ENCODE peak calls at places on chromosome 3, in eight cellular contexts. D, S, M, J, N, H, G and V are unnamed samples.

GRCh38 chr3:53354945-53355498 is 7.7 kb upstream of the DCP1A start:
- DNase-seq in D (no peak), N (no peak), H (peak), J (no peak), M (peak), G (no peak), S (no peak), V (no peak)

GRCh38 chr3:30004481-30004880 is 601.9 kb upstream of the TGFBR2 start:
- DNase-seq in M (peak), D (no peak), J (no peak), H (no peak), N (no peak), G (no peak), S (no peak), V (no peak)

GRCh38 chr3:8575364-8576104 is 69.1 kb downstream of the SSUH2 start:
- DNase-seq in G (no peak), M (peak), S (no peak), J (no peak), N (no peak), H (peak), D (no peak), V (no peak)

GRCh38 chr3:159848348-159849118 is 140.1 kb upstream of the IL12A start:
- DNase-seq in N (no peak), G (no peak), D (no peak), J (no peak), S (no peak), H (no peak), M (no peak), V (no peak)

GRCh38 chr3:174533286-174533685 is 325.8 kb upstream of the NAALADL2 start:
- DNase-seq in G (no peak), M (no peak), D (no peak), H (peak), S (no peak), N (no peak), J (no peak), V (no peak)

GRCh38 chr3:45365060-45365459 is 23.3 kb upstream of the LARS2 start:
- DNase-seq in H (no peak), J (no peak), G (no peak), D (no peak), M (no peak), N (no peak), S (no peak), V (no peak)

GRCh38 chr3:130811552-130811951 is 64.9 kb upstream of the PIK3R4 start:
- DNase-seq in D (no peak), H (no peak), G (no peak), S (no peak), M (no peak), J (no peak), N (no peak), V (no peak)

GRCh38 chr3:145015243-145015642 is 1043.6 kb downstream of the DIPK2A start:
- DNase-seq in H (peak), D (no peak), G (no peak), N (no peak), M (peak), J (no peak), S (no peak), V (no peak)

GRCh38 chr3:108221403-108221802 is 821 bp downstream of the IFT57 start:
- DNase-seq in H (no peak), S (no peak), J (no peak), G (no peak), M (peak), D (no peak), N (no peak), V (no peak)

GRCh38 chr3:172038823-172039222 is 555 bp upstream of the FNDC3B start:
- DNase-seq in M (peak), S (no peak), J (no peak), N (no peak), G (no peak), D (no peak), H (no peak), V (no peak)

GRCh38 chr3:4776980-4777581 is 202.2 kb upstream of the BHLHE40 start:
- DNase-seq in M (peak), J (no peak), N (no peak), G (no peak), S (peak), D (no peak), H (no peak), V (no peak)

GRCh38 chr3:68876112-68876713 is 56.1 kb downstream of the TAFA4 start:
- DNase-seq in G (peak), N (peak), D (peak), M (peak), H (peak), S (peak), J (no peak), V (no peak)

GRCh38 chr3:113103588-113103987 is 107.8 kb upstream of the BOC start:
- DNase-seq in G (no peak), H (no peak), M (no peak), D (no peak), N (no peak), S (no peak), J (no peak), V (no peak)

GRCh38 chr3:185332026-185332735 is 30.8 kb upstream of the MAP3K13 start:
- DNase-seq in S (peak), H (peak), G (no peak), J (no peak), M (peak), N (no peak), D (no peak), V (no peak)

GRCh38 chr3:1962531-1963090 is 136.1 kb upstream of the CNTN4 start:
- DNase-seq in J (no peak), S (no peak), H (no peak), N (no peak), G (no peak), D (no peak), M (no peak), V (no peak)

GRCh38 chr3:39281533-39281932 is 1.7 kb upstream of the CX3CR1 start:
- DNase-seq in H (no peak), J (no peak), S (no peak), G (no peak), M (no peak), N (no peak), D (no peak), V (no peak)

GRCh38 chr3:72060447-72061034 is 275.6 kb upstream of the PROK2 start:
- DNase-seq in G (no peak), D (no peak), M (no peak), N (no peak), H (no peak), S (no peak), J (no peak), V (no peak)

GRCh38 chr3:123154346-123154985 is 47.3 kb upstream of the SEC22A start:
- DNase-seq in J (no peak), G (no peak), N (no peak), M (no peak), D (no peak), S (no peak), H (no peak), V (no peak)

GRCh38 chr3:55607844-55608243 is 120.7 kb upstream of the WNT5A start:
- DNase-seq in H (no peak), S (peak), M (no peak), G (no peak), D (no peak), N (no peak), J (no peak), V (no peak)

GRCh38 chr3:55690746-55691540 is 203.8 kb upstream of the WNT5A start:
- DNase-seq in G (no peak), D (no peak), N (peak), J (no peak), M (no peak), S (peak), H (no peak), V (no peak)

GRCh38 chr3:140467104-140467577 is 210.7 kb upstream of the TRIM42 start:
- DNase-seq in S (no peak), G (no peak), D (peak), J (no peak), H (peak), M (no peak), N (no peak), V (no peak)

GRCh38 chr3:187827723-187828122 is 82.5 kb upstream of the BCL6 start:
- DNase-seq in H (no peak), G (no peak), N (no peak), S (no peak), M (no peak), D (no peak), J (no peak), V (no peak)

GRCh38 chr3:17195856-17196604 is 311.3 kb downstream of the PLCL2 start:
- DNase-seq in J (no peak), H (no peak), G (no peak), N (no peak), D (no peak), S (peak), M (peak), V (no peak)

GRCh38 chr3:73622135-73622534 is 2.6 kb downstream of the PDZRN3 start:
- DNase-seq in N (peak), J (no peak), D (no peak), M (peak), G (no peak), S (no peak), H (no peak), V (no peak)

GRCh38 chr3:176867681-176868663 is 329.3 kb downstream of the TBL1XR1 start:
- DNase-seq in S (peak), H (no peak), J (no peak), D (peak), M (no peak), N (no peak), G (no peak), V (no peak)

GRCh38 chr3:171867976-171868375 is 24.8 kb downstream of the TMEM212 start:
- DNase-seq in N (no peak), H (no peak), D (no peak), S (peak), G (no peak), J (no peak), M (no peak), V (no peak)

GRCh38 chr3:138688871-138689299 is 80.3 kb downstream of the FAIM start:
- DNase-seq in D (no peak), H (no peak), S (peak), G (no peak), M (no peak), J (no peak), N (no peak), V (no peak)

GRCh38 chr3:98343647-98344507 is 9.8 kb upstream of the OR5K4 start:
- DNase-seq in J (no peak), G (peak), D (peak), N (peak), S (peak), M (peak), H (peak), V (no peak)

GRCh38 chr3:15326037-15326436 is 6.3 kb downstream of the SH3BP5 start:
- DNase-seq in G (no peak), J (no peak), H (no peak), D (no peak), S (no peak), M (no peak), N (no peak), V (no peak)

GRCh38 chr3:28916713-28917499 is 364.0 kb upstream of the RBMS3 start:
- DNase-seq in J (no peak), G (no peak), D (peak), N (peak), H (peak), S (peak), M (peak), V (no peak)

GRCh38 chr3:69080233-69080644 is at the start of gene UBA3:
- DNase-seq in N (peak), G (no peak), S (peak), H (peak), M (peak), J (peak), D (peak), V (peak)

DNA sequence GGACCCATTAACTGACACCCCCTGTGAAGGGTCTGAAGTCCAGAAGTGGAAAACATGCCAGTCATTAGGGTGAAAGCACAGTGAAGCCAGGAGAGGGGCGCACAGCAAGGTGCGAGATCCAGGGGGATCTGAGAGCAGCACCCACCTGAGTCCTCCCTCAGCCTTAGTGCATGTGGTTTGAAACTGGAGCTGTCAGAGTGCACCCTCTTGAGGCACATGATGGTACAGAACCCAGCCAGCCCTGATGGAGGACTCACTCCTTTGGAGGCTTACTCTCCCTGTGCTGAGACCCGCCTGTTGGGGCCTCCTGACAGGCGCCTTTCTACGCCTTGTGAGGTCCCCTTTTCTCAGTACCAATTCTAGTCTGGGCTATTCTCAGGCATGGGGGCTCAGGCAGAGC is 77.8 kb downstream of the IL20RB start:
- DNase-seq in N (no peak), M (peak), G (no peak), S (peak), J (no peak), H (peak), D (peak), V (no peak)
- TF ChIP-seq CTCF in N (peak), M (peak), G (peak), S (peak), J (no peak), H (peak), D (peak), V (no peak)

DNA sequence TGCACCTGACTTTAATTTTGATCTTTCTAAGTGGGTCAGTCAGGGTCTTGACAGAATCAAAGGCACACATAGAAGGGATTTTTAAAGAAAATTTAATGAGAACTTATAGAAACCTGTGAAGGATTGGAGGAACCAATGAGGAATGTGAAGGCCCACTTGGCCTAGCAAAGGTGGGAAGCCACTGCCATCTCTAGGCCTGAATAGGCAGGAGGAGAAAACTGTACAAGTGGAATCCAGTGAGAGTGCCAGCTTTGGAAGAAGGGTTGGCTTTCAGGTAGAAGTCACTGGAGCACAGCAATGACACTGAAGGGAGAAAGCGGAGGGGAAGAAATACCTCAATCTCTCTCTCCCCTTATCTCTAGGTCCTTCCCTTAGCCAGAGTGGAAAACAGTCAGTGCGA is 380.7 kb upstream of the KCNMB2 start:
- DNase-seq in M (no peak), G (no peak), J (no peak), N (no peak), D (peak), H (no peak), S (no peak), V (no peak)
- TF ChIP-seq CTCF in M (no peak), G (no peak), J (no peak), N (no peak), D (no peak), H (peak), S (no peak), V (no peak)

DNA sequence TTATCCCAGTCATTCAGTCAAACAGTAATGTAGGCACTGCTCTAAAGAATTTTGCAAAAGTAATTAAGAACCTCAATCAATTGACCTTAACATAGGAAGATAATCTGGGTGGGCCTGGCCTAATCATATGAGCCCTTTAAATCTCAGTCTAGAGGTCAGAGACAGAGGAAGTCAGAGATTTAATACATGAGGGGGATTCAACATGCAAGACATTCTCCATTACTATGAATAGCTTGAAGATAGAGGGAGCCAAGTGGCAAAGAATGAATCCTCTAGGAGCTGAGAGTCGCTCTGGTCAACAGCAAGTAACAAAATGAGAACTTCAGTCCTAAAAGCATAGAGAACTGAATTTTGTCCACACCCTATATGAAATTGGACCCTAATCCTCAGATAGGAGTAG is 39.0 kb upstream of the MBNL1 start:
- DNase-seq in M (no peak), J (no peak), G (no peak), N (no peak), D (no peak), S (no peak), H (no peak), V (no peak)
- TF ChIP-seq CTCF in M (no peak), J (peak), G (no peak), N (no peak), D (no peak), S (no peak), H (no peak), V (no peak)

GRCh38 chr3:194137314-194138097 is 1.6 kb downstream of the HES1 start:
- DNase-seq in S (peak), N (peak), H (peak), J (no peak), M (peak), G (no peak), D (peak), V (no peak)
- TF ChIP-seq CTCF in S (peak), N (no peak), H (peak), J (peak), M (peak), G (peak), D (peak), V (no peak)

DNA sequence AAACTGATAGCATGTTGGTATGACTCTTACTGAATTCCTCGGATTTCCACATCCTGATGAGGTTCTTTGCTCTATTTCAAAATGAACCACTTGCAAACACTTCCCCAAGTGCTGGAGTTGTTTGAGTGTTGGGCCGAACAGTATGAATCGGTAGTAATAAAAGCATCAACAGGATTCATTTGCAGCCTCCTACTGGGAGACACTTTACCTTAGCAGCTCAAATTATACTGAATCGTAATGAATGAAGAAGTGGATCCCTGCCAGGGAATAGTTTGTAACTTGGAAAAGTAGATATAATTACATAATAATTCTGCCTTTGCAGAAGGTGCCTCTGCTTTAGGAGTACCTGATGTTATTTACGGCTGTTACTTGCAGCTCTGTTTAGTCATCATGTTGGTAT is 669.1 kb downstream of the CADM2 start:
- DNase-seq in M (no peak), J (no peak), N (no peak), G (no peak), H (no peak), D (no peak), S (no peak), V (no peak)
- TF ChIP-seq CTCF in M (no peak), J (no peak), N (no peak), G (no peak), H (no peak), D (no peak), S (no peak), V (no peak)

DNA sequence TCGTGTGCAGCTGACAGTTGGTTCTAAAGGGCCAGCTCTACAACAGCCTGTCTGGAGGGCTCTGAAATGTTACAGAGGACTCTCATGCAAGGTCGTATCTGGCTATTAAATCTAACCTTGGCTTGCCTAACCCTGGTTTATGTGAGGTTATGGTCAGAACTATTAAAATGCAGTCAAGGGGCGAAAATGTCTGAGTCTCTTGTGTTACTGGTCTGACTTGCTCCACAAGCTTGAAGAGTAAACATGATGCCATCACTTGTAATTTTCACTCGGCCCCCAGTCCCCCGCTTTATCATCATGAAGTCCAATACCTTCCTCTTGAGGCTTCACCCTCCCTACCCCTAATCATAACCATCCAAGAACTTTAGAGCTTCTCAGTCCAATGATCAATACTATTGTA is 9.4 kb downstream of the ENTPD3 start:
- DNase-seq in G (no peak), S (no peak), H (no peak), J (no peak), M (no peak), N (no peak), D (no peak), V (no peak)
- TF ChIP-seq CTCF in G (no peak), S (no peak), H (no peak), J (no peak), M (no peak), N (no peak), D (no peak), V (no peak)

GRCh38 chr3:169812124-169812843 is 386 bp upstream of the LRRIQ4 start:
- DNase-seq in G (no peak), J (no peak), M (peak), N (peak), H (peak), S (peak), D (peak), V (no peak)
- TF ChIP-seq CTCF in G (no peak), J (no peak), M (no peak), N (no peak), H (no peak), S (no peak), D (no peak), V (no peak)

GRCh38 chr3:111539351-111540331 is 2.4 kb upstream of the CD96 start:
- DNase-seq in H (peak), M (peak), N (peak), D (peak), J (no peak), S (peak), G (peak), V (no peak)
- TF ChIP-seq CTCF in H (peak), M (peak), N (peak), D (peak), J (peak), S (peak), G (peak), V (no peak)

GRCh38 chr3:94336076-94336741 is 273.3 kb downstream of the NSUN3 start:
- DNase-seq in N (no peak), M (peak), G (no peak), H (peak), D (peak), S (peak), J (no peak), V (no peak)
- TF ChIP-seq CTCF in N (peak), M (peak), G (no peak), H (peak), D (no peak), S (no peak), J (peak), V (no peak)

DNA sequence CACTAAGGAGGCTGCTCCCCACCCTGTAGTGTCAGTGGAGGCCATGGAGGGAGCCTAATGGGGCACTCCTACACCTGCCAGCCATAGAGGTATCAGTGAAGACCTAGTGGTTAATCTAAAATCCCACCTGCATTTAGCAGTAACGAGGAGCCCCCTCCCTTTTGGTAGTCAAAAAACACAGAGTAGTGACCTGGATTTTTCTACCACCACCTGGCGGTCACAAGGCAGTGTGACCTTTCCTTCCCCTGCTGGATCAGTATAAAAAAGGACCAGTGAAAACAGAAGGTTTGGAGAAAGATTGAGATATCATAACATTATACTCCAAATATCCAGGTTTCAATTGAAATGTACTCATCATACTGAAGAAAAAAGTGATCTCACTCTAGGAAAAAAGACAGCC is 241.2 kb downstream of the PYDC2 start:
- DNase-seq in M (no peak), D (no peak), G (no peak), J (no peak), S (no peak), H (no peak), N (no peak), V (no peak)
- TF ChIP-seq CTCF in M (no peak), D (no peak), G (no peak), J (no peak), S (no peak), H (no peak), N (no peak), V (no peak)